ENCODE peak calls at places on chromosomes 6 and 20, in eight cellular contexts. W is T-helper 2 cell treated with Interferon-gamma antibody and Interleukin-4, amounts not matched to agents 5 μg/mL and 100 μg/mL, for 36 hours; C is effector CD4-positive, alpha-beta T cell; Z is anterior cingulate cortex; H is heart left ventricle; V is iris pigment epithelial cell; J is AG04449; O is H9. L is an unnamed sample.

GRCh38 chr20:44464514-44464913 is 11.2 kb upstream of the TTPAL start:
- DNase-seq in W (no peak), V (no peak), C (no peak), Z (no peak), J (no peak), H (no peak), O (no peak), L (no peak)

GRCh38 chr20:61345656-61346055 is 93.6 kb downstream of the CDH4 start:
- DNase-seq in H (no peak), V (no peak), O (no peak), J (no peak), W (no peak), Z (no peak), C (no peak), L (no peak)

GRCh38 chr6:165109011-165109410 is 200.4 kb downstream of the C6orf118 start:
- DNase-seq in J (no peak), Z (no peak), H (no peak), O (no peak), V (no peak), W (no peak), C (no peak), L (no peak)

GRCh38 chr6:51753635-51754034 is 333.8 kb downstream of the PKHD1 start:
- DNase-seq in J (no peak), V (no peak), H (no peak), W (no peak), O (peak), C (no peak), Z (no peak), L (peak)

GRCh38 chr6:119818876-119819275 is 469.3 kb upstream of the MAN1A1 start:
- DNase-seq in J (no peak), H (no peak), O (no peak), W (no peak), C (no peak), Z (no peak), V (no peak), L (no peak)

GRCh38 chr6:125986956-125987617 is 747 bp downstream of the TRMT11 start:
- DNase-seq in Z (no peak), C (no peak), H (no peak), O (no peak), V (peak), W (no peak), J (no peak), L (peak)

GRCh38 chr20:38387953-38388352 is 41.7 kb downstream of the LBP start:
- DNase-seq in J (no peak), W (no peak), H (no peak), V (no peak), O (no peak), Z (no peak), C (no peak), L (peak)

GRCh38 chr20:1943267-1944002 is 48.2 kb downstream of the SIRPA start:
- DNase-seq in H (no peak), Z (no peak), J (no peak), V (no peak), W (no peak), O (no peak), C (no peak), L (no peak)

GRCh38 chr6:16800942-16801341 is 39.7 kb upstream of the ATXN1 start:
- DNase-seq in C (no peak), H (peak), J (no peak), O (no peak), W (peak), Z (no peak), V (peak), L (no peak)

GRCh38 chr6:128882991-128883571 is at the start of gene LAMA2:
- DNase-seq in J (no peak), W (no peak), H (peak), O (peak), Z (peak), C (no peak), V (peak), L (peak)

GRCh38 chr6:15297895-15298590 is 52.2 kb downstream of the JARID2 start:
- DNase-seq in H (no peak), O (no peak), V (peak), Z (no peak), W (no peak), J (no peak), C (no peak), L (no peak)

GRCh38 chr6:141548969-141549368 is 583.8 kb upstream of the GJE1 start:
- DNase-seq in C (no peak), V (peak), W (no peak), H (no peak), Z (no peak), J (no peak), O (no peak), L (no peak)

GRCh38 chr6:42556462-42556861 is 7.4 kb upstream of the UBR2 start:
- DNase-seq in V (no peak), W (no peak), Z (no peak), O (no peak), C (no peak), J (no peak), H (no peak), L (no peak)

GRCh38 chr6:98832282-98833100 is 1.9 kb upstream of the POU3F2 start:
- DNase-seq in O (no peak), Z (peak), V (peak), J (peak), W (no peak), H (no peak), C (no peak), L (peak)

GRCh38 chr20:2775139-2775538 is 25.3 kb downstream of the CPXM1 start:
- DNase-seq in V (no peak), H (no peak), J (no peak), C (no peak), W (no peak), O (no peak), Z (no peak), L (no peak)

GRCh38 chr20:63505281-63505680 is 6.4 kb upstream of the EEF1A2 start:
- DNase-seq in J (no peak), O (no peak), V (no peak), W (no peak), Z (no peak), C (no peak), H (no peak), L (no peak)

GRCh38 chr6:129980821-129981220 is 37.6 kb upstream of the L3MBTL3 start:
- DNase-seq in J (no peak), O (no peak), Z (no peak), W (no peak), V (no peak), H (no peak), C (no peak), L (no peak)

GRCh38 chr20:44896583-44896982 is 11.1 kb downstream of the YWHAB start:
- DNase-seq in W (no peak), Z (no peak), H (no peak), J (no peak), V (peak), C (no peak), O (no peak), L (no peak)

GRCh38 chr6:41477572-41477971 is 68.6 kb upstream of the FOXP4 start:
- DNase-seq in V (no peak), Z (no peak), H (no peak), W (no peak), O (no peak), J (no peak), C (no peak), L (peak)

GRCh38 chr20:50409495-50409894 is 100.7 kb upstream of the PTPN1 start:
- DNase-seq in Z (no peak), H (no peak), C (no peak), J (no peak), O (no peak), W (no peak), V (no peak), L (no peak)

GRCh38 chr20:63054103-63054474 is 47.3 kb upstream of the BHLHE23 start:
- DNase-seq in Z (no peak), H (no peak), O (no peak), W (no peak), C (no peak), J (no peak), V (no peak), L (no peak)

GRCh38 chr20:62873280-62873679 is 11.7 kb upstream of the TCFL5 start:
- DNase-seq in O (no peak), H (no peak), C (no peak), J (no peak), W (no peak), V (no peak), Z (no peak), L (no peak)

L was measured in GM23338.